ENCODE peak calls at places on chromosomes 16 and 17, in six cellular contexts. One of them, this sample, is unnamed.

GRCh38 chr17:65051922-65052321 is 4.6 kb downstream of the GNA13 start:
- DNase-seq in HCT116: no peak
- DNase-seq in uterus: no peak
- DNase-seq in cardiac muscle cell: no peak
- DNase-seq in epithelial cell of proximal tubule: no peak
- DNase-seq in brain microvascular endothelial cell: no peak
- DNase-seq in this sample: no peak

GRCh38 chr17:50272246-50272645 is 2.0 kb upstream of the TMEM92 start:
- DNase-seq in brain microvascular endothelial cell: no peak
- DNase-seq in epithelial cell of proximal tubule: no peak
- DNase-seq in HCT116: no peak
- DNase-seq in cardiac muscle cell: no peak
- DNase-seq in uterus: peak
- DNase-seq in this sample: no peak

GRCh38 chr17:75517277-75517865 is 1.0 kb downstream of the TSEN54 start:
- DNase-seq in brain microvascular endothelial cell: no peak
- DNase-seq in HCT116: peak
- DNase-seq in cardiac muscle cell: no peak
- DNase-seq in epithelial cell of proximal tubule: no peak
- DNase-seq in uterus: no peak
- DNase-seq in this sample: no peak

GRCh38 chr16:2786061-2786825 is 1.1 kb downstream of the PRSS33 start:
- DNase-seq in uterus: no peak
- DNase-seq in cardiac muscle cell: no peak
- DNase-seq in epithelial cell of proximal tubule: no peak
- DNase-seq in HCT116: no peak
- DNase-seq in brain microvascular endothelial cell: no peak
- DNase-seq in this sample: peak

GRCh38 chr17:9766970-9767369 is 24.4 kb downstream of the DHRS7C start:
- DNase-seq in uterus: no peak
- DNase-seq in HCT116: no peak
- DNase-seq in epithelial cell of proximal tubule: no peak
- DNase-seq in cardiac muscle cell: no peak
- DNase-seq in brain microvascular endothelial cell: no peak
- DNase-seq in this sample: no peak

GRCh38 chr17:61981323-61981722 is 53.5 kb upstream of the INTS2 start:
- DNase-seq in epithelial cell of proximal tubule: no peak
- DNase-seq in uterus: no peak
- DNase-seq in brain microvascular endothelial cell: peak
- DNase-seq in cardiac muscle cell: peak
- DNase-seq in HCT116: no peak
- DNase-seq in this sample: no peak

GRCh38 chr17:2172447-2172938 is 117.6 kb downstream of the HIC1 start:
- DNase-seq in uterus: peak
- DNase-seq in epithelial cell of proximal tubule: no peak
- DNase-seq in brain microvascular endothelial cell: peak
- DNase-seq in cardiac muscle cell: peak
- DNase-seq in HCT116: no peak
- DNase-seq in this sample: no peak

GRCh38 chr17:4658478-4659305 is 17.2 kb upstream of the ALOX15 start:
- DNase-seq in HCT116: no peak
- DNase-seq in uterus: no peak
- DNase-seq in epithelial cell of proximal tubule: no peak
- DNase-seq in brain microvascular endothelial cell: peak
- DNase-seq in cardiac muscle cell: peak
- DNase-seq in this sample: no peak

GRCh38 chr17:73192219-73192893 is 499 bp upstream of the COG1 start:
- DNase-seq in cardiac muscle cell: peak
- DNase-seq in epithelial cell of proximal tubule: no peak
- DNase-seq in HCT116: peak
- DNase-seq in brain microvascular endothelial cell: peak
- DNase-seq in uterus: peak
- DNase-seq in this sample: no peak

GRCh38 chr16:71557954-71558582 is 18.8 kb downstream of the TAT start:
- DNase-seq in uterus: no peak
- DNase-seq in cardiac muscle cell: no peak
- DNase-seq in epithelial cell of proximal tubule: no peak
- DNase-seq in brain microvascular endothelial cell: no peak
- DNase-seq in HCT116: no peak
- DNase-seq in this sample: no peak

GRCh38 chr16:9050102-9050830 is 41.2 kb upstream of the HAPSTR1 start:
- DNase-seq in HCT116: no peak
- DNase-seq in epithelial cell of proximal tubule: no peak
- DNase-seq in uterus: no peak
- DNase-seq in cardiac muscle cell: peak
- DNase-seq in brain microvascular endothelial cell: no peak
- DNase-seq in this sample: no peak

GRCh38 chr16:66740010-66740409 is 11.4 kb downstream of the DYNC1LI2 start:
- DNase-seq in epithelial cell of proximal tubule: no peak
- DNase-seq in cardiac muscle cell: peak
- DNase-seq in brain microvascular endothelial cell: no peak
- DNase-seq in HCT116: no peak
- DNase-seq in uterus: no peak
- DNase-seq in this sample: no peak

GRCh38 chr17:81251091-81251942 is 12.2 kb downstream of the NDUFAF8 start:
- DNase-seq in epithelial cell of proximal tubule: no peak
- DNase-seq in uterus: no peak
- DNase-seq in cardiac muscle cell: no peak
- DNase-seq in HCT116: no peak
- DNase-seq in brain microvascular endothelial cell: no peak
- DNase-seq in this sample: no peak
- H3K4me3 ChIP-seq in epithelial cell of proximal tubule: no peak
- H3K4me3 ChIP-seq in uterus: no peak
- H3K4me3 ChIP-seq in cardiac muscle cell: no peak
- H3K4me3 ChIP-seq in HCT116: no peak
- H3K4me3 ChIP-seq in brain microvascular endothelial cell: no peak
- H3K4me3 ChIP-seq in this sample: no peak

GRCh38 chr17:45895969-45896793 is 1.8 kb downstream of the MAPT start:
- DNase-seq in cardiac muscle cell: no peak
- DNase-seq in HCT116: no peak
- DNase-seq in epithelial cell of proximal tubule: no peak
- DNase-seq in uterus: no peak
- DNase-seq in brain microvascular endothelial cell: no peak
- DNase-seq in this sample: no peak
- H3K4me3 ChIP-seq in cardiac muscle cell: no peak
- H3K4me3 ChIP-seq in HCT116: peak
- H3K4me3 ChIP-seq in epithelial cell of proximal tubule: peak
- H3K4me3 ChIP-seq in uterus: no peak
- H3K4me3 ChIP-seq in brain microvascular endothelial cell: no peak
- H3K4me3 ChIP-seq in this sample: peak

GRCh38 chr16:89730610-89731234 is 9.4 kb downstream of the ZNF276 start:
- DNase-seq in uterus: no peak
- DNase-seq in epithelial cell of proximal tubule: no peak
- DNase-seq in brain microvascular endothelial cell: no peak
- DNase-seq in HCT116: no peak
- DNase-seq in cardiac muscle cell: no peak
- DNase-seq in this sample: no peak

GRCh38 chr16:89733322-89733721 is 12.0 kb downstream of the ZNF276 start:
- DNase-seq in epithelial cell of proximal tubule: no peak
- DNase-seq in cardiac muscle cell: no peak
- DNase-seq in uterus: no peak
- DNase-seq in brain microvascular endothelial cell: no peak
- DNase-seq in HCT116: no peak
- DNase-seq in this sample: no peak

GRCh38 chr16:89733792-89734191 is 12.5 kb downstream of the ZNF276 start:
- DNase-seq in brain microvascular endothelial cell: no peak
- DNase-seq in uterus: no peak
- DNase-seq in HCT116: no peak
- DNase-seq in cardiac muscle cell: no peak
- DNase-seq in epithelial cell of proximal tubule: no peak
- DNase-seq in this sample: no peak

GRCh38 chr16:89732918-89733242 is 11.5 kb downstream of the ZNF276 start:
- DNase-seq in HCT116: no peak
- DNase-seq in cardiac muscle cell: no peak
- DNase-seq in brain microvascular endothelial cell: no peak
- DNase-seq in uterus: no peak
- DNase-seq in epithelial cell of proximal tubule: no peak
- DNase-seq in this sample: no peak

DNA sequence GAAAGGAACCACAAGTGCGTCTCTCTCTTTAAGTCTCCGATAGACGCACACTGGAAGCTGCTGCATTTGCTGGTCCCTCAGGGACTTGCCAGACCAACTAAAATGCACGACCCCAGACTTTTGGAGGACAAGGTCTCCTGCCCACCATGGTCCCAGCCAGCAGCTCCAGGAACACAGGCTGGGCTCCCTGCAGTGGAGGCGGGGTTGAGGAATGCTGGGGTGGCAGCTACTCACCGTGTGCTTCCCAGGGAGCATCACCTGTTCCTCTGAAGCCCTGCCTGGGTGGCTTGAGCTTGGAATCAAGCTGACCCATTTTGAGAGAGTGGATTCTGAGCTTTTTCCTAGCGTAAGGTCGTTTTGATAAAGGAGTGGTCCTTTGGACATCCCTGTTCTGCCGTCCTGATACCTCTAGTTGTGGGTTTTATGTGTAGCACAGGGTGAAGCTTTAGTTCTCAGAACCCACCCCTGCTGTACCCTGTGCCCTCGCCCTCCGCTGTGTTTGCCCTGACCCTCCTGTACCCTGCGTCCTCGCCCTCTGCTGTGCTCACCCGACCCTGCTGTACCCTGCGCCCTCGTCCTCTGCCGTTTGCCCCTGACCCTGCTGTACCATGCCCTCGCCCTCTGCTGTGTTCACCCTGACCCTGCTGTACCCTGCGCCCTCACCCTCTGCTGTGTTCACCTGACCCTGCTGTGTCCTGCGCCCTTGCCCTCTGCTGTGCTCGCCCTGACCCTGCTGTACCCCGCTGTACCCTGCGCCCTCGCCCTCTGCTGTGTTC is 11.0 kb downstream of the ZNF276 start:
- DNase-seq in brain microvascular endothelial cell: no peak
- DNase-seq in HCT116: no peak
- DNase-seq in cardiac muscle cell: no peak
- DNase-seq in uterus: no peak
- DNase-seq in epithelial cell of proximal tubule: no peak
- DNase-seq in this sample: no peak
- H3K4me3 ChIP-seq in brain microvascular endothelial cell: no peak
- H3K4me3 ChIP-seq in HCT116: no peak
- H3K4me3 ChIP-seq in cardiac muscle cell: no peak
- H3K4me3 ChIP-seq in uterus: no peak
- H3K4me3 ChIP-seq in epithelial cell of proximal tubule: no peak
- H3K4me3 ChIP-seq in this sample: no peak

GRCh38 chr17:81486174-81486810 is 26.3 kb downstream of the ACTG1 start:
- DNase-seq in HCT116: no peak
- DNase-seq in cardiac muscle cell: no peak
- DNase-seq in epithelial cell of proximal tubule: no peak
- DNase-seq in brain microvascular endothelial cell: no peak
- DNase-seq in uterus: no peak
- DNase-seq in this sample: no peak

GRCh38 chr17:81483085-81483861 is 29.3 kb downstream of the ACTG1 start:
- DNase-seq in cardiac muscle cell: peak
- DNase-seq in brain microvascular endothelial cell: no peak
- DNase-seq in epithelial cell of proximal tubule: no peak
- DNase-seq in HCT116: no peak
- DNase-seq in uterus: no peak
- DNase-seq in this sample: no peak

GRCh38 chr17:81482673-81483072 is 29.9 kb downstream of the ACTG1 start:
- DNase-seq in uterus: no peak
- DNase-seq in HCT116: no peak
- DNase-seq in epithelial cell of proximal tubule: no peak
- DNase-seq in brain microvascular endothelial cell: no peak
- DNase-seq in cardiac muscle cell: no peak
- DNase-seq in this sample: no peak

GRCh38 chr17:81483862-81484194 is 28.8 kb downstream of the ACTG1 start:
- DNase-seq in epithelial cell of proximal tubule: no peak
- DNase-seq in uterus: no peak
- DNase-seq in brain microvascular endothelial cell: no peak
- DNase-seq in cardiac muscle cell: no peak
- DNase-seq in HCT116: no peak
- DNase-seq in this sample: no peak

DNA sequence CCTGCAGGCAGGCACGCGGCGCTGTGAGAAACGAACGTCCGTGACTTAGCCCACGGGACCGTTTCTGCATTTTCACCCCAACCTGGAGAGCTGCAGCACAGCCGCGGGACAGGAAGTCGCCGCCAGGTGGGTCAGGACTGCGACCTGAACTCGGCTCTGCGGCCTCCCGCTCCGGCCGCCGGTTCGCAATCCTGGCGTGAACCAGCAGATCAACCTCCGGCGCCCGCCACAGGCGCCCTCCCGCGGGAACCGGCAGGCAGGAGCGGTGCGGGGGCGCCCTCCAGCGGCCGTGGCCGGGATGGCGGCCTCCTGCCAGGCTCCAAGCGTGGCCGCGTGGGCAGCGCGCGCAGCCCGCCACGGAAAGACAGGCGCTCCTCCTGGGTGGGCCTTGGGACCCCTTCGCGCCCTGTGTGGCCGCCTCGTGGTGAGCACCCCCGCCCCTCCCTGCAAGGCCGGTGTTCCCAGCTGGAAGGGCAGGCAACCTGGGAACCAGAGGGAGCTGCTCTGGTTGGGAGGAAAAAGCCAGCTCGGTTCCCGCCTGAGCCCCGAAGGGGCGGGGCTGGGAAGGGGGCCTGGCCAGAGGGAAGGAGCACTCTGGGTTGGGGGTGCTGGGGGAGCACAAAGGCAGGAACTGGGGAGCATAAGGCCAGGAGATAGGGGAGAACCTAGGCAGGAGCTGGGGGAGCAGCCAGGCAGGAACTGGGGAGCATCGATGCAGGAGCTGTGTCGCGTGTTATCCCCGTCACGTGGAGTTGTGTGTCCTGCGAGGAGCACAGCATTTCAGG is 28.2 kb downstream of the ACTG1 start:
- DNase-seq in cardiac muscle cell: peak
- DNase-seq in HCT116: peak
- DNase-seq in uterus: peak
- DNase-seq in epithelial cell of proximal tubule: no peak
- DNase-seq in brain microvascular endothelial cell: peak
- DNase-seq in this sample: peak
- H3K4me3 ChIP-seq in cardiac muscle cell: peak
- H3K4me3 ChIP-seq in HCT116: peak
- H3K4me3 ChIP-seq in uterus: no peak
- H3K4me3 ChIP-seq in epithelial cell of proximal tubule: peak
- H3K4me3 ChIP-seq in brain microvascular endothelial cell: peak
- H3K4me3 ChIP-seq in this sample: peak

GRCh38 chr17:66403846-66404597 is 101.6 kb downstream of the PRKCA start:
- DNase-seq in brain microvascular endothelial cell: no peak
- DNase-seq in epithelial cell of proximal tubule: no peak
- DNase-seq in HCT116: no peak
- DNase-seq in uterus: no peak
- DNase-seq in cardiac muscle cell: peak
- DNase-seq in this sample: no peak
- H3K4me3 ChIP-seq in brain microvascular endothelial cell: no peak
- H3K4me3 ChIP-seq in epithelial cell of proximal tubule: no peak
- H3K4me3 ChIP-seq in HCT116: no peak
- H3K4me3 ChIP-seq in uterus: no peak
- H3K4me3 ChIP-seq in cardiac muscle cell: no peak
- H3K4me3 ChIP-seq in this sample: no peak

GRCh38 chr17:42182927-42183734 is 2.1 kb downstream of the HCRT start:
- DNase-seq in HCT116: no peak
- DNase-seq in epithelial cell of proximal tubule: no peak
- DNase-seq in uterus: no peak
- DNase-seq in cardiac muscle cell: peak
- DNase-seq in brain microvascular endothelial cell: peak
- DNase-seq in this sample: no peak
- H3K4me3 ChIP-seq in HCT116: no peak
- H3K4me3 ChIP-seq in epithelial cell of proximal tubule: peak
- H3K4me3 ChIP-seq in uterus: no peak
- H3K4me3 ChIP-seq in cardiac muscle cell: peak
- H3K4me3 ChIP-seq in brain microvascular endothelial cell: no peak
- H3K4me3 ChIP-seq in this sample: peak

This sample was measured in ascending aorta.